ENCODE peak calls at places on chromosomes 2 and 18, in eight cellular contexts. T, P, G, S, B, X, Y and N are unnamed samples.

GRCh38 chr2:97673187-97673914 is 3.8 kb downstream of the C2orf92 start:
- DNase-seq in T (no peak), P (no peak), G (no peak), S (no peak), B (no peak), X (peak; percentile 17), Y (no peak), N (no peak)

GRCh38 chr2:130353291-130354134 is 2.3 kb upstream of the PTPN18 start:
- DNase-seq in T (no peak), P (no peak), G (no peak), S (no peak), B (no peak), X (no peak), Y (no peak), N (no peak)

GRCh38 chr2:173763641-173764040 is 201.5 kb downstream of the SP3 start:
- DNase-seq in T (no peak), P (no peak), G (no peak), S (no peak), B (no peak), X (no peak), Y (no peak), N (no peak)

GRCh38 chr18:62033756-62034155 is 140.9 kb upstream of the RNF152 start:
- DNase-seq in T (no peak), P (no peak), G (no peak), S (no peak), B (no peak), X (no peak), Y (no peak), N (peak; percentile 15)

GRCh38 chr2:98985905-98986666 is 50.1 kb upstream of the CRACDL start:
- DNase-seq in T (no peak), P (no peak), G (no peak), S (no peak), B (peak; percentile 1), X (no peak), Y (no peak), N (no peak)

GRCh38 chr2:98464772-98465310 is 20.2 kb downstream of the INPP4A start:
- DNase-seq in T (peak; percentile 91), P (no peak), G (no peak), S (peak; percentile 67), B (peak; percentile 87), X (no peak), Y (no peak), N (no peak)

GRCh38 chr2:61328707-61329251 is 142.1 kb downstream of the USP34 start:
- DNase-seq in T (no peak), P (no peak), G (no peak), S (peak; percentile 24), B (no peak), X (peak; percentile 6), Y (no peak), N (peak; percentile 3)

GRCh38 chr18:1094408-1094807 is 189.7 kb downstream of the ADCYAP1 start:
- DNase-seq in T (no peak), P (no peak), G (peak; percentile 54), S (peak; percentile 31), B (no peak), X (no peak), Y (no peak), N (peak; percentile 81)

GRCh38 chr2:214410128-214410775 is 602 bp upstream of the VWC2L start:
- DNase-seq in T (no peak), P (no peak), G (no peak), S (no peak), B (no peak), X (no peak), Y (no peak), N (no peak)

GRCh38 chr2:7555260-7555659 is 638.0 kb downstream of the RNF144A start:
- DNase-seq in T (no peak), P (no peak), G (no peak), S (no peak), B (no peak), X (no peak), Y (no peak), N (no peak)

GRCh38 chr2:211455225-211455841 is 898.9 kb downstream of the CPS1 start:
- DNase-seq in T (peak; percentile 33), P (no peak), G (peak; percentile 62), S (peak; percentile 84), B (no peak), X (peak; percentile 22), Y (no peak), N (peak; percentile 50)
- TF ChIP-seq CTCF in T (peak; percentile 95), P (peak; percentile 88), G (peak; percentile 98), S (peak; percentile 97), B (peak; percentile 87), X (peak; percentile 72), Y (peak; percentile 42), N (peak; percentile 95)

DNA sequence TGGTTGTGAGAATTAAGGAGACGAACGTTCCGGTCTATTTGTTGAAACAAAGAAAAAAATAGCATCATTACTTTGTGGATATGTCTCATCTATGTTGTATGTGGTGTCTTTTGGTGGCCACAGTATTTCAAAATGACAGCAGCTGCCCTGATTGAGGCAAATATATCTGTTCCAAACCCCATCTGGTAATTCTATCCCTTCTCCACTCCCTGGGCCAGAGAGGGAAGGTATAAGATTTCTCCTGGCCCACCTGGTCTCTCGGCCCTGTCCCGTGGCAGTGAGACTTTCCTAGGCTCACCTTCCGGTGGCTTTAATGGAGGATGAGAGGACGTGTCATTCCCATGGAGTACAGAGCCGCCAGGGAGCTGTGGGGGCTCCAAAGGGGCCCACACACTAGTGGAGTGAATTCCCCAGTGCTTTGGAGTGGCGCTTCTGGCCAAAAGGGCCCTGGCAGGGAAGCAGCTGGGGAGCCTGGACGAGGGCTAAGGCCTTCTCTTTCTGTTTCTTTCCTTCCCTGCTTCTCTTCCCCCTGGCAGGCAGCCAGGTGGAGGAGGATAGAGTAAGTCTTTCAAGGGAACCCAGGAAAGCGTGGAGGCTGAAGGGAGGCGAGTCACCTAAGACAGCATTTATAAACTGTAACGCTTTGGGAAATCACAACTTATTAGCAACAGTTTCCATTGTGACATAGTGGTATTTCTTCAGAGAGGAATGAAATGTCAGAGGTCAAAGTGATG is 5.6 kb downstream of the FOSL2 start:
- DNase-seq in T (no peak), P (peak; percentile 51), G (peak; percentile 77), S (peak; percentile 37), B (no peak), X (peak; percentile 74), Y (no peak), N (peak; percentile 74)
- H3K4me3 ChIP-seq in T (no peak overlapping the region), P (no peak overlapping the region), G (no peak overlapping the region), S (no peak overlapping the region), B (no peak overlapping the region), X (peak overlapping the region; percentile 32), Y (peak overlapping the region; percentile 98), N (no peak overlapping the region)

DNA sequence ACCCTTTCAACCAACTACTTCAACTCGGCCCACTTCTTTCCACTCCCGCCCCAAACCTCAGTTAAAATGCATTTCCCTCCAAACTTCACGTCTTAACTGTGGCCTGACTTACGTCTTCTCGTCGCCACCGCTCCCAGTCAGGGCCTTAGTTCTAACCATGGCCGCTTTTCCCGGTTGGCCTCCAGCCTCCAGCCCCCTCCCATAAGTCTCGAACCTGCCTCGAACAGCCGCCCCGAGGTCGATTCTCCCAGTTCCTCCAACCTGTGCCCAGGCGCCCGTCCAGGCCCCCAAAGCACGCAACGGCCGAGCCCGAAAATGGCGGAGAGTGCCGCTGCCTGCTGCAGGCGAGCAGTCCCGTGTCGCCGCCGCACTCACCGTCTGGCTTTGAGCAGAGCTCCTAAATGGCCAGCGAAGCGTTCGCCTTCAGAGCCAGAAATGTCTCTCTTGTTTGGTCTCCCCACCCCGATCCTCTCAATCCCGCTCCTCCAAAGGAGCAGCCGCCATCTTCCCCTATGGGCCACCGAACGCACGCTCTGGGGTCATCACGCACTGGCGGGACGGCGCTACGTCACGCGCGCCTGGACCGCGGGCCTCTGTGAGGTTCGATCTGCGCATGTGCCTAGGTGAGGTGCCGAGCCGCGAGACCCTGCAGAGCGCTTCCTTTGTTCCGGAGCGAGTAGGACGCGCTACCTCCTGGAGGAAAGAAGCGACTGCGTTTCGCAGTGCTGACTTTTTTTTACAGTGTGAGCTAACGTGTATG is at the start of gene WDR33:
- DNase-seq in T (peak; percentile 98), P (peak; percentile 94), G (peak; percentile 91), S (peak; percentile 96), B (peak; percentile 95), X (peak; percentile 84), Y (peak; percentile 42), N (peak; percentile 79)
- TF ChIP-seq CTCF in T (peak; percentile 39), P (peak; percentile 18), G (no peak), S (no peak), B (no peak), X (peak; percentile 28), Y (no peak), N (no peak)

DNA sequence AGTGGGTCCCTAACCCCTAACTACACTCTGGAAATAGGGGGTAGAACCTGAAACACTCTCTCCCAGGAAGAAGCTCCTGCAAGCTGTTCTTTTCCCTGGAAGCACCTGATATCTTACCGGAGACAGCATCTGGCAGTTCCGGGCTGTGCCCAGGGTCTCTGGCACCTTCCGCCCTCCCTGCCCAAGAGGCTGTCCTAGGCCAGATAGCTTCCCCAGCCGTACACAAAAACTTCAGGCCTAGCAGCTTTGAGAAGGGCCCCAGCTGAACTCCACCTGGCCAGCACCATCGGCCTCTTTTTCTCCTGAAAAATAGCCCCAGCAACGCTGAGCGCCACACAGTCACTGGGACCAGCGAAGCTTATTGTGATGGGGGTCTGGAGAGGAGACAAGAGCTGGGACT is 9.7 kb downstream of the OSR1 start:
- DNase-seq in T (no peak), P (no peak), G (no peak), S (no peak), B (no peak), X (no peak), Y (no peak), N (no peak)
- H3K4me3 ChIP-seq in T (peak overlapping the region; percentile 69), P (no peak overlapping the region), G (no peak overlapping the region), S (no peak overlapping the region), B (no peak overlapping the region), X (peak overlapping the region; percentile 76), Y (peak overlapping the region; percentile 83), N (peak overlapping the region; percentile 75)

DNA sequence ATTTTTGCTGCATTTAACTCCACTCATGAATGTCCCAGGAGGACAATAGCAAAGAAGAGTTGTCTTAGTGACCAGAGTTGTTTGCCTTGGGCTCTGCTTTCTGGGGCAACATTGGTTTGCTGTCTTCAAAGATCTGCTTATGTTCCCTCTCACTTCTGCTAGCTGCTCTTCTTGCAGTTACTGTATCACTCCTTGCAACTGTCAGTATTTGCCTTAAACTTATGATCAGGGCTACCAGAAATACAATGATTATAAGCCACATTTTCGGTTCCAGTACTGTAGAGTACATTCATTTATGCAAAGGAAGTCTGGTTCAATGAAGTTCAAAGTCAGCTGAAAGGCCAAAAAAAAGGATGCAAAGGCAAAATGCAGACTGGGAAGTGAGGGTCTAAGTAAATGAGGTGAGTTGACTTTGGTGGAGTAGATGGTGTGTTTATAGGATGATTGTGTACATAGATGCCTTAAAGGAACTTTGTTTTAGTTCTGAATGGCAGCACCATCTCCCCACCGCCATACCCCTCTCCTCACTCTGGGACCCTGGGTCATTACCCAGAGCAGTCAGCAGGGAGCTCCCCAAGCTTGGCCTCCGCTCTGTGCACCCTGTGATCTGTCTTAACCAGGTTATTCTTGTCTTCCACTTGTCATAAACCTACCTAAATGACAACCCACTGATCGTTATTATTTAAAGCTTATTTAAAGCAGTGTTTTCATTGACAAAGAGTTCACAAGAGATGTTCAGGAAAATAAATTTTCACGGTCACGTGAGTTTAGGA is 236.0 kb downstream of the DOK6 start:
- DNase-seq in T (no peak), P (no peak), G (no peak), S (peak; percentile 40), B (no peak), X (no peak), Y (no peak), N (no peak)
- TF ChIP-seq CTCF in T (no peak), P (peak; percentile 51), G (peak; percentile 33), S (peak; percentile 54), B (no peak), X (peak; percentile 33), Y (no peak), N (peak; percentile 15)

DNA sequence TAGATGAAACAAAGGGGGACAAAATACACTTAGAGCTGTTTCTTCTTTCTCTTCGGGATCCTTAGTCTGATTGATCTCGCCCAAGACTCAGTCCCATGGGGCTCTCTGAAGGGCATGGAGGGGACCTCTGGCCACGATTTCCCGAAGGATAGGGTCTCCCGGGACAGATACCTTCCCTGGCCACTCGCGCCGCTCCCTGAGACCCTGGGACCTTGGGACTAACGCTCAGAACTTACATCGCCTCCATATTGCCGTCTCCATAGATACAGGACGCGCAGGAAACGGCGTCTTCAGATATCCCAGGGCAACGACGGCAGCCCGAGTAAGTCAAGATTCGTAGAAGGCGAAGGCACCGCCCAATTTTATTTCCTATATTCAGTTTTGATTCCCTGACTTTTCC is at the start of gene CFAP65:
- DNase-seq in T (no peak), P (no peak), G (peak; percentile 74), S (peak; percentile 67), B (no peak), X (peak; percentile 58), Y (no peak), N (peak; percentile 56)
- H3K4me3 ChIP-seq in T (no peak within 1 kb of the TSS), P (no peak within 1 kb of the TSS), G (peak within 1 kb of the TSS; percentile 37), S (peak within 1 kb of the TSS; percentile 50), B (no peak within 1 kb of the TSS), X (peak within 1 kb of the TSS; percentile 62), Y (peak within 1 kb of the TSS; percentile 4), N (peak within 1 kb of the TSS; percentile 44)